ENCODE peak calls at places on chromosomes 13 and 19, in five cellular contexts. L is renal cortical epithelial cell, I is GM10248, Q is nephron progenitor cell, Z is fibroblast of lung. R is an unnamed sample.

GRCh38 chr13:81757348-81757950 is 1416.5 kb upstream of the SPRY2 start:
- DNase-seq in L (peak; percentile 64), I (no peak), Z (no peak), Q (no peak), R (peak; percentile 71)

GRCh38 chr13:111040821-111041220 is 74.3 kb upstream of the ARHGEF7 start:
- DNase-seq in Z (no peak), Q (no peak), I (no peak), L (no peak), R (no peak)

GRCh38 chr19:48085904-48086864 is 24.4 kb downstream of the PLA2G4C start:
- DNase-seq in L (no peak), Z (no peak), I (no peak), Q (no peak), R (no peak)

GRCh38 chr19:38211779-38212178 is 12.2 kb downstream of the DPF1 start:
- DNase-seq in I (no peak), Z (no peak), Q (no peak), L (no peak), R (no peak)

GRCh38 chr13:39417643-39418042 is 185.3 kb downstream of the LHFPL6 start:
- DNase-seq in Q (no peak), L (peak; percentile 62), Z (peak; percentile 85), I (no peak), R (peak; percentile 73)

GRCh38 chr19:6732803-6733337 is 4.5 kb downstream of the GPR108 start:
- DNase-seq in Q (no peak), I (no peak), Z (no peak), L (no peak), R (no peak)

GRCh38 chr19:8259142-8259921 is 48.8 kb downstream of the CD320 start:
- DNase-seq in Z (no peak), Q (no peak), I (no peak), L (no peak), R (no peak)

GRCh38 chr13:64684685-64685431 is 2545.3 kb downstream of the PCDH9 start:
- DNase-seq in Q (no peak), Z (peak; percentile 59), I (no peak), L (no peak), R (no peak)

GRCh38 chr19:10686661-10687517 is 14.3 kb upstream of the QTRT1 start:
- DNase-seq in Q (no peak), I (no peak), Z (peak; percentile 64), L (no peak), R (peak; percentile 51)

GRCh38 chr13:97242755-97243497 is 20.8 kb downstream of the MBNL2 start:
- DNase-seq in Q (no peak), I (no peak), Z (no peak), L (no peak), R (no peak)

GRCh38 chr19:310141-310651 is 19.0 kb upstream of the PLPP2 start:
- DNase-seq in I (no peak), L (no peak), Z (no peak), Q (no peak), R (no peak)

GRCh38 chr13:24693862-24694471 is 13.8 kb downstream of the ATP12A start:
- DNase-seq in L (peak; percentile 58), I (peak; percentile 79), Z (peak; percentile 26), Q (peak; percentile 61), R (peak; percentile 62)

GRCh38 chr19:39407644-39408391 is 1.2 kb downstream of the ZFP36 start:
- DNase-seq in Z (no peak), I (no peak), L (no peak), Q (no peak), R (peak; percentile 53)

GRCh38 chr13:105035092-105035491 is 1500.4 kb downstream of the EFNB2 start:
- DNase-seq in I (no peak), Q (no peak), Z (no peak), L (no peak), R (no peak)

GRCh38 chr19:55091126-55091910 is 15.6 kb downstream of the EPS8L1 start:
- DNase-seq in I (no peak), Q (no peak), L (no peak), Z (no peak), R (no peak)

GRCh38 chr19:37513397-37513796 is 6.7 kb downstream of the ZNF793 start:
- DNase-seq in L (no peak), I (no peak), Q (no peak), Z (no peak), R (no peak)

GRCh38 chr13:96297360-96297759 is 207.5 kb downstream of the HS6ST3 start:
- DNase-seq in I (no peak), Z (no peak), Q (no peak), L (no peak), R (no peak)

GRCh38 chr19:1502433-1503088 is 10.3 kb downstream of the ADAMTSL5 start:
- DNase-seq in Z (no peak), Q (no peak), I (no peak), L (no peak), R (no peak)

GRCh38 chr13:83153833-83154232 is 728.4 kb downstream of the SLITRK1 start:
- DNase-seq in I (no peak), Q (no peak), L (peak; percentile 31), Z (no peak), R (no peak)

GRCh38 chr19:47729799-47730520 is 15.4 kb upstream of the NOP53 start:
- DNase-seq in L (no peak), I (no peak), Z (peak; percentile 46), Q (peak; percentile 79), R (peak; percentile 79)

GRCh38 chr19:20247016-20247683 is 80.1 kb downstream of the ZNF486 start:
- DNase-seq in Q (peak; percentile 38), Z (peak; percentile 1), I (no peak), L (no peak), R (peak; percentile 45)

GRCh38 chr13:112442483-112443090 is 66.4 kb downstream of the SPACA7 start:
- DNase-seq in L (no peak), I (no peak), Z (no peak), Q (no peak), R (no peak)

GRCh38 chr13:107650081-107650701 is 565.1 kb downstream of the LIG4 start:
- DNase-seq in Q (peak; percentile 76), L (peak; percentile 39), Z (peak; percentile 50), I (peak; percentile 26), R (peak; percentile 55)

GRCh38 chr13:78657699-78658629 is 991 bp downstream of the OBI1 start:
- DNase-seq in Z (peak; percentile 4), L (peak; percentile 47), I (peak; percentile 31), Q (no peak), R (no peak)

GRCh38 chr19:40594657-40595077 is 6.5 kb upstream of the LTBP4 start:
- DNase-seq in I (no peak), Z (peak; percentile 75), L (peak; percentile 60), Q (no peak), R (peak; percentile 71)

GRCh38 chr19:13841339-13842293 is 35.3 kb upstream of the NANOS3 start:
- DNase-seq in Q (no peak), Z (peak; percentile 41), I (no peak), L (no peak), R (peak; percentile 66)

GRCh38 chr13:49877629-49878218 is 58.4 kb downstream of the SPRYD7 start:
- DNase-seq in L (no peak), Q (no peak), I (no peak), Z (peak; percentile 6), R (no peak)

GRCh38 chr13:77022341-77022740 is 4.6 kb downstream of the FBXL3 start:
- DNase-seq in L (no peak), I (no peak), Z (peak; percentile 40), Q (no peak), R (peak; percentile 25)

GRCh38 chr19:47152632-47153031 is 22.0 kb downstream of the SAE1 start:
- DNase-seq in I (no peak), Z (no peak), L (peak; percentile 27), Q (no peak), R (peak; percentile 23)

GRCh38 chr13:99280166-99280565 is 22.0 kb upstream of the GPR18 start:
- DNase-seq in Z (peak; percentile 55), L (peak; percentile 93), I (no peak), Q (no peak), R (peak; percentile 92)

GRCh38 chr13:26061947-26062346 is 10.1 kb upstream of the SHISA2 start:
- DNase-seq in Q (no peak), Z (peak; percentile 93), L (peak; percentile 93), I (no peak), R (peak; percentile 94)

R was measured in kidney tubule cell.